ENCODE peak calls at places on chromosomes 1 and 21, in nine cellular contexts. I, B, G, A, M, L, N, X and Y are unnamed samples.

GRCh38 chr21:39103689-39104088 is 79.6 kb downstream of the PSMG1 start:
- DNase-seq in G (no peak), A (no peak), X (no peak), I (no peak), B (no peak), L (no peak), N (no peak), M (no peak), Y (peak)

GRCh38 chr1:59428828-59429227 is 131.9 kb downstream of the FGGY start:
- DNase-seq in I (no peak), M (no peak), X (no peak), A (no peak), N (no peak), L (no peak), G (no peak), B (no peak), Y (no peak)

GRCh38 chr1:184367427-184368038 is 19.3 kb upstream of the C1orf21 start:
- DNase-seq in L (no peak), G (no peak), B (no peak), N (no peak), M (no peak), I (no peak), X (no peak), A (no peak), Y (no peak)

GRCh38 chr1:198047913-198048312 is 108.9 kb upstream of the NEK7 start:
- DNase-seq in I (no peak), L (no peak), G (no peak), M (no peak), A (no peak), X (no peak), N (no peak), B (peak), Y (no peak)

GRCh38 chr1:204222006-204222872 is 8.5 kb upstream of the GOLT1A start:
- DNase-seq in L (no peak), X (no peak), G (no peak), M (no peak), B (no peak), N (no peak), I (no peak), A (no peak), Y (no peak)

GRCh38 chr1:30908886-30909777 is 574 bp upstream of the SDC3 start:
- DNase-seq in L (no peak), I (no peak), G (no peak), B (no peak), A (no peak), N (peak), X (peak), M (no peak), Y (no peak)

GRCh38 chr1:219797009-219797408 is 131.3 kb downstream of the SLC30A10 start:
- DNase-seq in I (no peak), A (no peak), B (no peak), N (no peak), L (no peak), X (no peak), G (no peak), M (no peak), Y (no peak)

GRCh38 chr21:42176864-42177263 is 42.1 kb upstream of the ABCG1 start:
- DNase-seq in A (no peak), I (no peak), M (no peak), B (no peak), G (no peak), L (no peak), N (no peak), X (no peak), Y (no peak)

GRCh38 chr1:158998781-158999161 is 10.9 kb upstream of the IFI16 start:
- DNase-seq in G (peak), N (peak), X (peak), I (peak), L (peak), M (peak), A (peak), B (peak), Y (no peak)

GRCh38 chr1:115815694-115816093 is 25.2 kb downstream of the NHLH2 start:
- DNase-seq in M (no peak), X (no peak), N (no peak), B (no peak), I (no peak), A (no peak), G (no peak), L (no peak), Y (no peak)

GRCh38 chr1:7589080-7589735 is 181.9 kb upstream of the VAMP3 start:
- DNase-seq in N (no peak), I (no peak), G (no peak), M (no peak), X (no peak), A (no peak), B (no peak), L (no peak), Y (no peak)

GRCh38 chr1:38651669-38652068 is 207.9 kb downstream of the RRAGC start:
- DNase-seq in L (no peak), B (no peak), M (no peak), A (no peak), N (no peak), X (no peak), G (no peak), I (no peak), Y (no peak)

GRCh38 chr1:25572708-25573590 is 29.5 kb downstream of the LDLRAP1 start:
- DNase-seq in X (peak), G (peak), A (no peak), L (no peak), B (peak), I (no peak), M (peak), N (no peak), Y (no peak)

DNA sequence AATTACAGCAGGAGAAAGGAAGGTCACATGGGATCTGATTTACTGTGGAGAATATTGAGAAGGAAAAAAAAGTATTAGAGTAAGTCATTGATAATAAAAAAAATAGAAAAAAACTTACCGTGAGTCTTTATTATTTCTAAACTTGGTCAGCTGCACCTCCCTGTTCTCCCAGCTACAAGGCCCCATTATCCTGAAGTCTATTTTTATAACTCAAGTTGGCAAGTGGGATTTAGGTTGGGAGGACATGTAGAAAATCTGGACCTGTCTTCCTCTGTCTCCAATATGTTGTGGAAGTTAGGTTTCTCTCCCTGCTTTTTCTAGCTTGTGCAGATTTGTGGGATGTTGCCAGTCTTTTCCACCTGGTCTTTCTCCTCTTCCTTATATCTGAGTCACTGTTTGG is 361.4 kb downstream of the HLX start:
- DNase-seq in M (no peak), L (no peak), A (no peak), B (no peak), X (no peak), N (no peak), I (no peak), G (no peak), Y (no peak)
- H3K4me3 ChIP-seq in M (no peak), L (no peak), A (no peak), B (no peak), X (no peak), N (no peak), I (no peak), G (no peak), Y (no peak)

GRCh38 chr1:68116643-68117235 is 66.3 kb upstream of the DIRAS3 start:
- DNase-seq in G (peak), X (peak), M (no peak), L (peak), I (peak), B (peak), A (no peak), N (peak), Y (no peak)
- H3K4me3 ChIP-seq in G (no peak), X (no peak), M (no peak), L (no peak), I (peak), B (no peak), A (no peak), N (no peak), Y (no peak)

DNA sequence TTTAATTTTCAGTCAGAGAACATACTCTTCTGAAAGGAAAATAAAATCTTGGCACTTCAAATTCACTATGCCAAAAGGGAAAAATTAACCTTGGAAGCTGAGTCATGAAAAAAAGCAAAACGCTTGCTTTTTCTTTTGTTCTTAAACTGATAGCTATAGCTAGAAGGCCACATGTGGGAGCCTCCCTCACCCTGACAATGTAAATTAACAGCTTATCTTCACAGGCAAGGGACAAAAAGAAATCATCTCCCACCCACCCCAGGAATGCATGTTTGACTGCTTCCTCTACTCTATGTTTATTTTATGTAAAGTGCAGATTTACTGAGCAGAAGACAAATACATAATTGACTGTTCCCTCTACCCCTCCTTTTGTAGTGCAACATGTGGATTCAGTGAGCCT is 38.0 kb downstream of the EBNA1BP2 start:
- DNase-seq in X (no peak), L (no peak), N (no peak), G (no peak), M (no peak), A (no peak), I (no peak), B (no peak), Y (no peak)
- H3K4me3 ChIP-seq in X (no peak), L (no peak), N (no peak), G (no peak), M (no peak), A (no peak), I (no peak), B (no peak), Y (no peak)

GRCh38 chr1:15620890-15621682 is 3.8 kb downstream of the DDI2 start:
- DNase-seq in N (no peak), L (no peak), I (no peak), M (no peak), B (no peak), X (no peak), G (no peak), A (no peak), Y (no peak)
- H3K4me3 ChIP-seq in N (no peak), L (peak), I (no peak), M (no peak), B (no peak), X (no peak), G (no peak), A (no peak), Y (no peak)

GRCh38 chr1:3127738-3128137 is 58.7 kb downstream of the PRDM16 start:
- DNase-seq in G (no peak), B (no peak), A (no peak), I (no peak), L (no peak), M (no peak), N (no peak), X (no peak), Y (no peak)

GRCh38 chr1:3128431-3129132 is 59.6 kb downstream of the PRDM16 start:
- DNase-seq in B (no peak), N (no peak), G (no peak), I (no peak), M (no peak), A (no peak), L (no peak), X (no peak), Y (no peak)

GRCh38 chr1:3125546-3126368 is 56.8 kb downstream of the PRDM16 start:
- DNase-seq in M (no peak), G (no peak), X (peak), L (no peak), A (no peak), B (no peak), N (no peak), I (no peak), Y (no peak)

GRCh38 chr1:3125078-3125477 is 56.1 kb downstream of the PRDM16 start:
- DNase-seq in I (no peak), X (peak), M (no peak), A (no peak), G (no peak), N (no peak), B (no peak), L (no peak), Y (no peak)

DNA sequence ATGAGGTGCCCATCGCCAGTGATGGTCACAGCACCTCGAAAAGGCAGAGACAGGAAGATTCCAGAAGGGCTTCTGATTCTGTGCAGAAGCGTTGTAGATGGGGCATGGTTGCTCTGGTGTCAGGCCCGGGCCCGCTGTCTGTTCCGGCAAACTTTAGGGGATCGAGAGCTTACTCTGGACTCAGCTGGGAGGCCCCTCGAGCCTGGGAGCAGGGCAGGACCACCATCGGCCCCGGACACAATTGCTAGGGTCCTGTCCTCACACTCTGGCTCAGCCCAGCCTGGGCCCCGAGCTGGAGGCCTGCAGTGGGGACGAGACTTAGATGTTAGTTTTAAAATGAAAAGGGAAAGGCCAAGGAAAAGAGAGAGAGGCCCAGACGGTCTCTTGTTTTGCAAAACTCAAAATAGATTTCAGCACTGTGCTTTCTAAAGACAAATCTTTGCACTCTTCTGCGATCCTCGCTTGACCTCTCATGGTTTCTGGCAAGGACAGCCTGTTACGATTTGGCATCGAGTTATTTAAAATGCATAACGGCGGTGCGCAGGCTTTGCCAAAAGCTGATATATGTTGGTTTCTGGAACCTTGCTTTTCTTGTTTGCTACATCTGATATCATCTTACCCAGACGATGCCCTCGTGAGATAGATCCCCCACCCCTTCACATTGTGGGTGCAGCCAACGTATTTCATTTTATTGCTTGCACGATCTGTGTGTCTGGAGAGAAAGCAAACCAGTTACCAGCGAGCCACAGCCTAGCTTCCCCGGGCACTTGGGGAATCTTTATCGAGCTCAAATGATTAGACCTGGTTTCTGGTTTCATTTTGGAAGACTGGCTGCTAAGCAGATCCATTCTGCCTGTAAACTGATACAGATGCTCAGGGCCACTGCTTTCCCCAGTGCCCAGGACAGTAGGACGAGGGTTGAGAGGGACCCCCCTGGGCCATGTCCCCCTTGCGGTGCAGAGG is 58.0 kb downstream of the PRDM16 start:
- DNase-seq in X (no peak), N (no peak), B (no peak), A (no peak), L (no peak), G (no peak), I (no peak), M (no peak), Y (no peak)
- H3K4me3 ChIP-seq in X (no peak), N (no peak), B (no peak), A (no peak), L (no peak), G (no peak), I (no peak), M (no peak), Y (no peak)

DNA sequence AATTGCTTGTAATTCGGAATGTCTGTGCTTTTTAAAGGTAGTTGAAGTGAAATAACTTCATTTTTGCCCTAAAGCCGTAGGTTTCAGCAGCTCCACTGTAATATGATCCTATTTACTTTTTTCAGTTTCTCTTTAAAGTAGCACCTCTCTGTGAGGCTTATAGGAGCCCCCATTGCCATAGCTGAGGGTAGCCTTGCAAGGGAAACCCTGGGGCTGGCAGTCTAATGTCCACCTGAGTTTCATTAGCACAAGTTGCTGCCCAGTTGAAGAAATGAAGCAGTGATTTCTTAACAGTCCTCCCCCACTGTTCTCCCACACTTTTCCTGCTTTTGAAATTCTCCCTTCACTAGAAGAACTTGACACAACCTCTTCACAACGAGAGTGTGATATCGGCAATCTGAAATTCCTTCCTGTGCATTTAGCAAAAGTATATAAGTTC is 1.5 kb downstream of the HMCN1 start:
- DNase-seq in N (no peak), B (peak), A (no peak), G (no peak), L (no peak), X (no peak), I (no peak), M (no peak), Y (no peak)
- H3K4me3 ChIP-seq in N (peak), B (peak), A (peak), G (no peak), L (no peak), X (peak), I (peak), M (no peak), Y (peak)

GRCh38 chr1:213067366-213067765 is 16.3 kb downstream of the RPS6KC1 start:
- DNase-seq in B (no peak), I (no peak), N (no peak), G (no peak), X (no peak), A (no peak), L (no peak), M (no peak), Y (no peak)

GRCh38 chr1:213066363-213066762 is 15.3 kb downstream of the RPS6KC1 start:
- DNase-seq in G (no peak), N (no peak), L (no peak), B (no peak), A (no peak), M (no peak), X (no peak), I (no peak), Y (no peak)

GRCh38 chr1:213065800-213066199 is 14.8 kb downstream of the RPS6KC1 start:
- DNase-seq in M (no peak), G (no peak), I (no peak), A (no peak), N (no peak), B (no peak), L (no peak), X (no peak), Y (no peak)

GRCh38 chr1:213075725-213076124 is 24.7 kb downstream of the RPS6KC1 start:
- DNase-seq in I (no peak), A (no peak), N (no peak), G (no peak), X (no peak), L (no peak), B (peak), M (no peak), Y (no peak)

GRCh38 chr1:213070399-213070798 is 19.4 kb downstream of the RPS6KC1 start:
- DNase-seq in N (no peak), M (no peak), G (peak), A (peak), I (no peak), L (no peak), B (peak), X (no peak), Y (peak)
- H3K4me3 ChIP-seq in N (no peak), M (no peak), G (no peak), A (no peak), I (no peak), L (no peak), B (peak), X (no peak), Y (no peak)